ENCODE peak calls at places on chromosomes 5 and 9, in nine cellular contexts. G, Y, X, F, M, E, K, I and S are unnamed samples.

GRCh38 chr5:142186821-142187594 is 78.4 kb downstream of the NDFIP1 start:
- DNase-seq in G (no peak), Y (no peak), X (no peak), F (peak; percentile 13), M (no peak), E (no peak), K (no peak), I (no peak), S (no peak)

GRCh38 chr9:97672403-97672802 is 24.7 kb downstream of the XPA start:
- DNase-seq in G (no peak), Y (no peak), X (no peak), F (no peak), M (no peak), E (no peak), K (no peak), I (no peak), S (no peak)

GRCh38 chr5:393846-394275 is 49.1 kb upstream of the EXOC3 start:
- DNase-seq in G (no peak), Y (no peak), X (no peak), F (no peak), M (no peak), E (no peak), K (no peak), I (no peak), S (peak; percentile 36)

GRCh38 chr5:31161772-31162171 is 31.7 kb upstream of the CDH6 start:
- DNase-seq in G (no peak), Y (no peak), X (peak; percentile 42), F (no peak), M (peak; percentile 21), E (peak; percentile 65), K (no peak), I (no peak), S (no peak)

GRCh38 chr9:110059461-110059860 is 148.5 kb downstream of the C9orf152 start:
- DNase-seq in G (no peak), Y (no peak), X (no peak), F (no peak), M (no peak), E (no peak), K (no peak), I (no peak), S (no peak)

GRCh38 chr9:134707031-134707680 is 65.6 kb downstream of the COL5A1 start:
- DNase-seq in G (peak; percentile 8), Y (peak; percentile 81), X (no peak), F (peak; percentile 92), M (peak; percentile 84), E (no peak), K (no peak), I (no peak), S (peak; percentile 89)

GRCh38 chr5:138305797-138306196 is 25.8 kb downstream of the CDC25C start:
- DNase-seq in G (peak; percentile 43), Y (peak; percentile 68), X (no peak), F (no peak), M (no peak), E (no peak), K (peak; percentile 94), I (no peak), S (no peak)

GRCh38 chr5:141234109-141234508 is 11.0 kb downstream of the PCDHB14 start:
- DNase-seq in G (no peak), Y (no peak), X (no peak), F (peak; percentile 4), M (no peak), E (no peak), K (peak; percentile 4), I (no peak), S (no peak)

GRCh38 chr5:17180957-17181723 is 36.3 kb upstream of the BASP1 start:
- DNase-seq in G (no peak), Y (no peak), X (peak; percentile 53), F (peak; percentile 93), M (peak; percentile 100), E (peak; percentile 98), K (no peak), I (no peak), S (no peak)

GRCh38 chr5:170192829-170193228 is 40.0 kb upstream of the C5orf58 start:
- DNase-seq in G (no peak), Y (no peak), X (no peak), F (no peak), M (no peak), E (no peak), K (no peak), I (no peak), S (no peak)

GRCh38 chr5:141762790-141763368 is 80.8 kb upstream of the ARAP3 start:
- DNase-seq in G (no peak), Y (no peak), X (no peak), F (no peak), M (no peak), E (no peak), K (no peak), I (no peak), S (no peak)

GRCh38 chr9:120918931-120919638 is 7.5 kb downstream of the TRAF1 start:
- DNase-seq in G (no peak), Y (no peak), X (no peak), F (no peak), M (no peak), E (no peak), K (no peak), I (no peak), S (no peak)

GRCh38 chr9:131081868-131082267 is 14.5 kb upstream of the AIF1L start:
- DNase-seq in G (no peak), Y (no peak), X (no peak), F (no peak), M (no peak), E (no peak), K (no peak), I (no peak), S (no peak)

GRCh38 chr5:123874600-123875201 is 362.7 kb downstream of the CSNK1G3 start:
- DNase-seq in G (no peak), Y (no peak), X (peak; percentile 68), F (peak; percentile 38), M (peak; percentile 66), E (peak; percentile 61), K (peak; percentile 46), I (peak; percentile 62), S (no peak)

GRCh38 chr9:27602107-27602836 is 29.0 kb upstream of the C9orf72 start:
- DNase-seq in G (no peak), Y (no peak), X (no peak), F (no peak), M (no peak), E (no peak), K (no peak), I (no peak), S (no peak)

GRCh38 chr5:13944564-13945195 is at the start of gene DNAH5:
- DNase-seq in G (no peak), Y (no peak), X (no peak), F (no peak), M (no peak), E (no peak), K (no peak), I (no peak), S (no peak)

GRCh38 chr5:139552893-139553575 is 8.1 kb upstream of the UBE2D2 start:
- DNase-seq in G (no peak), Y (no peak), X (no peak), F (no peak), M (no peak), E (no peak), K (no peak), I (no peak), S (no peak)

GRCh38 chr9:21294325-21294724 is 10.8 kb downstream of the IFNA5 start:
- DNase-seq in G (no peak), Y (no peak), X (peak; percentile 51), F (peak; percentile 4), M (peak; percentile 63), E (peak; percentile 94), K (no peak), I (no peak), S (no peak)

GRCh38 chr9:4021621-4022213 is 278.2 kb downstream of the GLIS3 start:
- DNase-seq in G (no peak), Y (no peak), X (no peak), F (no peak), M (no peak), E (peak; percentile 8), K (no peak), I (no peak), S (no peak)

GRCh38 chr9:33524431-33524947 is 438 bp downstream of the ANKRD18B start:
- DNase-seq in G (no peak), Y (no peak), X (no peak), F (no peak), M (no peak), E (peak; percentile 16), K (peak; percentile 52), I (no peak), S (peak; percentile 41)

GRCh38 chr9:128632066-128632465 is 24.6 kb downstream of the DYNC2I2 start:
- DNase-seq in G (no peak), Y (no peak), X (no peak), F (no peak), M (no peak), E (no peak), K (no peak), I (no peak), S (no peak)

GRCh38 chr5:160749026-160749425 is 103.0 kb downstream of the ATP10B start:
- DNase-seq in G (no peak), Y (no peak), X (no peak), F (no peak), M (no peak), E (no peak), K (no peak), I (no peak), S (no peak)

GRCh38 chr9:99294850-99295461 is 72.9 kb downstream of the SEC61B start:
- DNase-seq in G (no peak), Y (no peak), X (no peak), F (no peak), M (peak; percentile 11), E (no peak), K (no peak), I (no peak), S (no peak)

GRCh38 chr9:115845648-115846312 is 307.8 kb upstream of the PAPPA start:
- DNase-seq in G (no peak), Y (no peak), X (no peak), F (peak; percentile 90), M (peak; percentile 97), E (peak; percentile 60), K (no peak), I (no peak), S (no peak)